ENCODE peak calls at places on chromosomes 1 and 21, in six cellular contexts. One of them, this sample, is unnamed. For H3K9me3, the result is how much of the 10 kb centered on the place peaks cover.

GRCh38 chr1:9653195-9653782 is 1.8 kb downstream of the PIK3CD start:
- DNase-seq in ovary: no peak
- DNase-seq in transverse colon: no peak
- DNase-seq in tibial nerve: no peak
- DNase-seq in AG04450: no peak
- DNase-seq in OCI-LY7: peak
- DNase-seq in this sample: no peak

GRCh38 chr1:67716800-67717199 is 31.8 kb downstream of the GADD45A start:
- DNase-seq in OCI-LY7: no peak
- DNase-seq in AG04450: no peak
- DNase-seq in transverse colon: peak
- DNase-seq in tibial nerve: no peak
- DNase-seq in ovary: no peak
- DNase-seq in this sample: no peak

GRCh38 chr1:233631810-233632375 is 18.0 kb downstream of the KCNK1 start:
- DNase-seq in transverse colon: no peak
- DNase-seq in ovary: no peak
- DNase-seq in AG04450: no peak
- DNase-seq in OCI-LY7: no peak
- DNase-seq in tibial nerve: no peak
- DNase-seq in this sample: no peak

GRCh38 chr21:36887983-36888382 is 78.5 kb downstream of the HLCS start:
- DNase-seq in transverse colon: no peak
- DNase-seq in AG04450: no peak
- DNase-seq in OCI-LY7: no peak
- DNase-seq in tibial nerve: no peak
- DNase-seq in ovary: no peak
- DNase-seq in this sample: no peak

GRCh38 chr1:192506741-192507155 is 68.8 kb upstream of the RGS1 start:
- DNase-seq in AG04450: no peak
- DNase-seq in transverse colon: no peak
- DNase-seq in tibial nerve: no peak
- DNase-seq in ovary: no peak
- DNase-seq in OCI-LY7: peak
- DNase-seq in this sample: no peak

GRCh38 chr1:166925791-166926483 is 49.4 kb downstream of the ILDR2 start:
- DNase-seq in OCI-LY7: no peak
- DNase-seq in ovary: no peak
- DNase-seq in AG04450: no peak
- DNase-seq in tibial nerve: no peak
- DNase-seq in transverse colon: no peak
- DNase-seq in this sample: peak

GRCh38 chr1:234621657-234622335 is 11.8 kb upstream of the IRF2BP2 start:
- DNase-seq in transverse colon: no peak
- DNase-seq in tibial nerve: no peak
- DNase-seq in ovary: no peak
- DNase-seq in OCI-LY7: no peak
- DNase-seq in AG04450: no peak
- DNase-seq in this sample: peak

GRCh38 chr1:54889132-54889725 is 2.2 kb upstream of the DHCR24 start:
- DNase-seq in OCI-LY7: no peak
- DNase-seq in transverse colon: no peak
- DNase-seq in AG04450: no peak
- DNase-seq in ovary: no peak
- DNase-seq in tibial nerve: no peak
- DNase-seq in this sample: no peak

GRCh38 chr1:10304295-10304694 is 93.9 kb downstream of the KIF1B start:
- DNase-seq in transverse colon: no peak
- DNase-seq in OCI-LY7: no peak
- DNase-seq in tibial nerve: no peak
- DNase-seq in AG04450: no peak
- DNase-seq in ovary: no peak
- DNase-seq in this sample: no peak

GRCh38 chr21:37742532-37742931 is 173.7 kb downstream of the KCNJ6 start:
- DNase-seq in OCI-LY7: peak
- DNase-seq in tibial nerve: no peak
- DNase-seq in ovary: no peak
- DNase-seq in AG04450: no peak
- DNase-seq in transverse colon: no peak
- DNase-seq in this sample: no peak

GRCh38 chr21:46154955-46155513 is 345 bp downstream of the FTCD start:
- DNase-seq in tibial nerve: no peak
- DNase-seq in ovary: peak
- DNase-seq in transverse colon: peak
- DNase-seq in OCI-LY7: no peak
- DNase-seq in AG04450: no peak
- DNase-seq in this sample: no peak

GRCh38 chr1:54854376-54855020 is 32.5 kb downstream of the DHCR24 start:
- DNase-seq in OCI-LY7: no peak
- DNase-seq in AG04450: no peak
- DNase-seq in tibial nerve: no peak
- DNase-seq in ovary: no peak
- DNase-seq in transverse colon: no peak
- DNase-seq in this sample: no peak

GRCh38 chr1:2982615-2983318 is 38.5 kb upstream of the ACTRT2 start:
- DNase-seq in ovary: no peak
- DNase-seq in transverse colon: no peak
- DNase-seq in OCI-LY7: no peak
- DNase-seq in tibial nerve: no peak
- DNase-seq in AG04450: no peak
- DNase-seq in this sample: no peak
- H3K9me3 ChIP-seq in ovary: under half
- H3K9me3 ChIP-seq in transverse colon: under half
- H3K9me3 ChIP-seq in OCI-LY7: under half
- H3K9me3 ChIP-seq in tibial nerve: under half
- H3K9me3 ChIP-seq in AG04450: half or more
- H3K9me3 ChIP-seq in this sample: under half

DNA sequence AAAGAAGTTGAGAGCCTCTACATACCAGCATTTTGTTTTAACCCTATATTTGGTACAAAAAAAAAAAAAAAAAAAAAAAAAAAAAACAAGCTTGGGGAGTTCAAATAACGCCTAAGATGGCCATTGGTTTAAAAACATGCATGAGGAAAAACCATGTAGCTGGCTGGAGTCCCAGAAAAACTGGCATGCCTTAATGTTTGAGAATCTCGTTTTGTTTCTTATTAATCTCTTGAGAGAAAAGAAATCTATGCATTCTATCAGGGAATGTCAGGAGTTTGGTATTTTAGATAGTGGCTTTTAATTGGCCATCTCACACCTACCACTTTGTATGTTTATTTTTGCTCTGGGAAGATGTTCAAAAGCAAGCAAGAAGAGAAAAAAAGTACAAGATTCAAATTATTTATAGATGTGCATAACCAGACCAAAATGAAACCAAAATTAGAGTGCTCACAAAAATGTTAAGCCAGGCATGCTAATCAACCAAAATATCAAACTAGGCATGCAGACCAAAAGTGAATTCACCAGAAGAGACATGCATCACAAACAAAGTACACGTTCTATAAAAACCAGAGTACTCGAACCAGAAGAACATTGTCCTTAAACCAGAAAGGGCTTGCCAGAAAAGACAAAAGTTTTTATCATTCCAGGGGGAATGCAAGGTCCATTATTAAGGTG is 156.6 kb downstream of the AK5 start:
- DNase-seq in AG04450: peak
- DNase-seq in transverse colon: no peak
- DNase-seq in tibial nerve: no peak
- DNase-seq in OCI-LY7: no peak
- DNase-seq in ovary: no peak
- DNase-seq in this sample: peak
- H3K4me3 ChIP-seq in AG04450: peak
- H3K4me3 ChIP-seq in transverse colon: no peak
- H3K4me3 ChIP-seq in tibial nerve: peak
- H3K4me3 ChIP-seq in OCI-LY7: no peak
- H3K4me3 ChIP-seq in ovary: no peak
- H3K4me3 ChIP-seq in this sample: no peak

GRCh38 chr1:3918966-3919611 is 19.0 kb upstream of the C1orf174 start:
- DNase-seq in tibial nerve: no peak
- DNase-seq in AG04450: no peak
- DNase-seq in ovary: no peak
- DNase-seq in transverse colon: no peak
- DNase-seq in OCI-LY7: no peak
- DNase-seq in this sample: no peak

GRCh38 chr1:3917761-3918160 is 17.7 kb upstream of the C1orf174 start:
- DNase-seq in OCI-LY7: no peak
- DNase-seq in AG04450: no peak
- DNase-seq in ovary: no peak
- DNase-seq in transverse colon: no peak
- DNase-seq in tibial nerve: no peak
- DNase-seq in this sample: no peak

GRCh38 chr1:3921786-3922185 is 21.7 kb upstream of the C1orf174 start:
- DNase-seq in AG04450: no peak
- DNase-seq in tibial nerve: no peak
- DNase-seq in ovary: no peak
- DNase-seq in OCI-LY7: no peak
- DNase-seq in transverse colon: no peak
- DNase-seq in this sample: no peak

GRCh38 chr1:3922201-3922725 is 22.2 kb upstream of the C1orf174 start:
- DNase-seq in AG04450: no peak
- DNase-seq in transverse colon: no peak
- DNase-seq in tibial nerve: no peak
- DNase-seq in OCI-LY7: no peak
- DNase-seq in ovary: no peak
- DNase-seq in this sample: no peak

GRCh38 chr1:3919706-3920105 is 19.6 kb upstream of the C1orf174 start:
- DNase-seq in tibial nerve: no peak
- DNase-seq in transverse colon: no peak
- DNase-seq in AG04450: no peak
- DNase-seq in ovary: no peak
- DNase-seq in OCI-LY7: no peak
- DNase-seq in this sample: no peak
- H3K9me3 ChIP-seq in tibial nerve: under half
- H3K9me3 ChIP-seq in transverse colon: under half
- H3K9me3 ChIP-seq in AG04450: under half
- H3K9me3 ChIP-seq in ovary: under half
- H3K9me3 ChIP-seq in OCI-LY7: under half
- H3K9me3 ChIP-seq in this sample: under half

GRCh38 chr1:154420961-154421924 is 16.1 kb downstream of the IL6R start:
- DNase-seq in AG04450: no peak
- DNase-seq in ovary: peak
- DNase-seq in OCI-LY7: no peak
- DNase-seq in tibial nerve: no peak
- DNase-seq in transverse colon: no peak
- DNase-seq in this sample: peak

GRCh38 chr1:154418898-154419619 is 13.9 kb downstream of the IL6R start:
- DNase-seq in tibial nerve: no peak
- DNase-seq in transverse colon: no peak
- DNase-seq in OCI-LY7: no peak
- DNase-seq in ovary: no peak
- DNase-seq in AG04450: no peak
- DNase-seq in this sample: no peak

GRCh38 chr1:154419620-154420020 is 14.5 kb downstream of the IL6R start:
- DNase-seq in tibial nerve: peak
- DNase-seq in transverse colon: peak
- DNase-seq in ovary: peak
- DNase-seq in OCI-LY7: no peak
- DNase-seq in AG04450: peak
- DNase-seq in this sample: peak

GRCh38 chr1:154418062-154418897 is 13.1 kb downstream of the IL6R start:
- DNase-seq in AG04450: no peak
- DNase-seq in tibial nerve: no peak
- DNase-seq in transverse colon: peak
- DNase-seq in OCI-LY7: no peak
- DNase-seq in ovary: peak
- DNase-seq in this sample: no peak

GRCh38 chr1:154420172-154420571 is 15.0 kb downstream of the IL6R start:
- DNase-seq in tibial nerve: peak
- DNase-seq in OCI-LY7: no peak
- DNase-seq in AG04450: no peak
- DNase-seq in ovary: peak
- DNase-seq in transverse colon: peak
- DNase-seq in this sample: peak
- H3K4me3 ChIP-seq in tibial nerve: peak
- H3K4me3 ChIP-seq in OCI-LY7: no peak
- H3K4me3 ChIP-seq in AG04450: no peak
- H3K4me3 ChIP-seq in ovary: no peak
- H3K4me3 ChIP-seq in transverse colon: peak
- H3K4me3 ChIP-seq in this sample: no peak

This sample was measured in SJSA1.